ENCODE peak calls at places on chromosomes 2 and 18, in ten cellular contexts. H is RWPE1, Q is GM13976, M is body of pancreas, T is mucosa of descending colon, U is H9, O is neural progenitor cell, P is epithelial cell of proximal tubule, Y is neural crest cell, K is stomach. J is an unnamed sample.

GRCh38 chr18:65056575-65056974 is 694.2 kb upstream of the CDH7 start:
- DNase-seq in H (no peak), K (no peak), Y (no peak), Q (no peak), P (no peak), U (no peak), T (no peak), O (no peak), M (no peak), J (no peak)

GRCh38 chr2:161199885-161200284 is 39.7 kb downstream of the TANK start:
- DNase-seq in Y (no peak), M (no peak), P (peak), H (no peak), O (no peak), Q (peak), K (no peak), T (no peak), U (no peak), J (no peak)

GRCh38 chr2:190320696-190321095 is 1.1 kb upstream of the HIBCH start:
- DNase-seq in P (no peak), U (no peak), H (no peak), O (no peak), K (no peak), M (no peak), T (no peak), Q (peak), Y (no peak), J (no peak)

GRCh38 chr18:48939368-48940097 is 11.2 kb downstream of the SMAD7 start:
- DNase-seq in P (no peak), U (peak), O (peak), Y (no peak), T (peak), H (no peak), K (no peak), M (peak), Q (no peak), J (no peak)

GRCh38 chr2:134244091-134244490 is 9.8 kb upstream of the MGAT5 start:
- DNase-seq in U (no peak), M (no peak), Q (no peak), K (no peak), T (no peak), P (no peak), H (no peak), Y (no peak), O (no peak), J (peak)

GRCh38 chr2:115208493-115209164 is 766.2 kb downstream of the DPP10 start:
- DNase-seq in U (no peak), H (no peak), T (no peak), Y (no peak), K (no peak), O (no peak), P (no peak), Q (no peak), M (peak), J (no peak)

GRCh38 chr2:195596840-195597239 is 60.2 kb upstream of the SLC39A10 start:
- DNase-seq in M (no peak), Y (no peak), Q (no peak), K (no peak), H (no peak), T (no peak), O (no peak), U (no peak), P (no peak), J (no peak)

GRCh38 chr18:63887424-63887823 is at the start of gene SERPINB2:
- DNase-seq in M (no peak), H (no peak), Y (no peak), K (no peak), P (no peak), O (no peak), U (no peak), Q (no peak), T (no peak), J (peak)

GRCh38 chr2:18750662-18751554 is 161.5 kb upstream of the NT5C1B start:
- DNase-seq in O (no peak), M (no peak), Y (no peak), U (no peak), T (no peak), K (no peak), P (no peak), H (no peak), Q (no peak), J (no peak)

GRCh38 chr2:54587439-54588016 is 131.4 kb downstream of the SPTBN1 start:
- DNase-seq in Q (no peak), M (no peak), H (no peak), K (no peak), U (no peak), O (no peak), P (no peak), Y (no peak), T (no peak), J (no peak)

GRCh38 chr2:135009339-135009738 is 37.9 kb downstream of the MAP3K19 start:
- DNase-seq in Y (no peak), H (no peak), P (no peak), M (no peak), U (no peak), T (no peak), Q (no peak), K (no peak), O (no peak), J (no peak)

GRCh38 chr2:238966274-238966937 is 118.5 kb downstream of the TWIST2 start:
- DNase-seq in O (no peak), T (no peak), H (no peak), Q (no peak), P (no peak), U (no peak), M (no peak), K (no peak), Y (no peak), J (no peak)

GRCh38 chr2:54041135-54041534 is 70.3 kb upstream of the PSME4 start:
- DNase-seq in U (no peak), Y (no peak), H (no peak), O (no peak), K (no peak), P (no peak), Q (no peak), T (no peak), M (no peak), J (peak)

GRCh38 chr2:129229196-129229595 is 750.3 kb upstream of the RAB6C start:
- DNase-seq in K (no peak), U (no peak), O (no peak), Y (no peak), H (no peak), P (no peak), Q (no peak), M (no peak), T (no peak), J (no peak)

GRCh38 chr18:1018211-1018651 is 113.6 kb downstream of the ADCYAP1 start:
- DNase-seq in Y (no peak), O (peak), K (no peak), H (no peak), T (no peak), P (no peak), U (no peak), Q (no peak), M (no peak), J (no peak)

GRCh38 chr2:207163053-207163814 is 2.5 kb downstream of the KLF7 start:
- DNase-seq in Q (no peak), Y (no peak), T (no peak), O (no peak), H (peak), K (peak), M (peak), P (peak), U (no peak), J (peak)

GRCh38 chr2:224187220-224187619 is 148.1 kb upstream of the SERPINE2 start:
- DNase-seq in Q (no peak), H (no peak), T (no peak), U (no peak), P (no peak), M (no peak), O (no peak), K (no peak), Y (no peak), J (no peak)

GRCh38 chr2:153299809-153300208 is 178.8 kb downstream of the RPRM start:
- DNase-seq in P (no peak), T (no peak), Y (no peak), M (no peak), O (no peak), H (no peak), U (no peak), Q (no peak), K (no peak), J (no peak)

GRCh38 chr2:109269956-109270757 is 141.2 kb downstream of the SH3RF3 start:
- DNase-seq in Y (no peak), U (no peak), K (no peak), H (no peak), O (no peak), P (no peak), Q (no peak), M (no peak), T (no peak), J (no peak)

GRCh38 chr2:158459161-158460003 is 2.6 kb downstream of the PKP4 start:
- DNase-seq in Q (no peak), Y (no peak), M (no peak), K (no peak), T (no peak), U (no peak), O (no peak), P (no peak), H (no peak), J (no peak)

GRCh38 chr18:11323359-11323819 is 174.0 kb upstream of the PIEZO2 start:
- DNase-seq in U (no peak), Q (no peak), P (peak), K (no peak), O (no peak), T (no peak), Y (no peak), M (peak), H (no peak), J (no peak)

GRCh38 chr18:28834889-28835288 is 658.0 kb upstream of the CDH2 start:
- DNase-seq in Q (no peak), T (no peak), O (no peak), K (no peak), U (no peak), Y (no peak), H (peak), P (no peak), M (no peak), J (peak)

GRCh38 chr2:84493494-84493893 is 22.8 kb upstream of the DNAH6 start:
- DNase-seq in M (no peak), T (no peak), K (no peak), H (peak), U (no peak), O (peak), Y (no peak), Q (no peak), P (no peak), J (peak)

GRCh38 chr2:240655931-240656886 is 26.5 kb downstream of the AQP12B start:
- DNase-seq in T (no peak), Q (peak), U (peak), O (no peak), K (no peak), P (no peak), M (no peak), H (no peak), Y (no peak), J (no peak)

GRCh38 chr2:96485751-96486643 is 19.2 kb downstream of the NEURL3 start:
- DNase-seq in O (no peak), M (peak), U (peak), H (peak), K (peak), T (peak), Y (no peak), Q (peak), P (peak), J (peak)

GRCh38 chr2:88845772-88846661 is 154.5 kb downstream of the RPIA start:
- DNase-seq in T (no peak), O (no peak), M (no peak), Y (no peak), H (no peak), U (no peak), P (no peak), K (no peak), Q (no peak), J (no peak)

GRCh38 chr2:176774768-176775453 is 437.7 kb upstream of the HNRNPA3 start:
- DNase-seq in Q (no peak), P (no peak), Y (no peak), H (no peak), M (no peak), K (no peak), O (no peak), T (no peak), U (no peak), J (peak)

GRCh38 chr2:6073260-6074141 is 381.3 kb downstream of the SOX11 start:
- DNase-seq in K (no peak), Y (peak), P (no peak), Q (no peak), O (peak), M (no peak), T (no peak), U (no peak), H (no peak), J (no peak)

GRCh38 chr2:18849841-18850578 is 260.6 kb upstream of the NT5C1B start:
- DNase-seq in O (no peak), P (no peak), T (no peak), K (no peak), Y (no peak), M (no peak), H (no peak), Q (no peak), U (no peak), J (no peak)

GRCh38 chr2:222294996-222295367 is 3.8 kb downstream of the PAX3 start:
- DNase-seq in P (no peak), U (no peak), K (no peak), H (no peak), M (no peak), Y (no peak), Q (no peak), T (no peak), O (peak), J (no peak)

GRCh38 chr2:122635649-122636496 is 880.4 kb downstream of the TSN start:
- DNase-seq in T (no peak), U (no peak), M (no peak), H (no peak), Q (no peak), O (no peak), P (no peak), K (no peak), Y (no peak), J (peak)

GRCh38 chr18:59454909-59455727 is 96.1 kb upstream of the LMAN1 start:
- DNase-seq in Q (no peak), Y (no peak), U (no peak), T (no peak), K (no peak), M (no peak), P (no peak), O (peak), H (no peak), J (no peak)

GRCh38 chr18:59902180-59902992 is 2.6 kb downstream of the PMAIP1 start:
- DNase-seq in H (no peak), M (no peak), P (no peak), Q (no peak), Y (no peak), U (no peak), T (no peak), O (no peak), K (no peak), J (peak)

GRCh38 chr2:26196683-26197418 is 24.0 kb downstream of the GAREM2 start:
- DNase-seq in T (no peak), U (no peak), M (no peak), O (no peak), P (no peak), Q (peak), Y (no peak), H (no peak), K (no peak), J (no peak)

GRCh38 chr2:129805889-129806288 is 173.6 kb upstream of the RAB6C start:
- DNase-seq in Y (no peak), P (no peak), M (no peak), O (no peak), H (no peak), K (no peak), Q (no peak), U (no peak), T (no peak), J (no peak)

GRCh38 chr2:32136097-32136496 is 29.6 kb upstream of the SLC30A6 start:
- DNase-seq in K (no peak), O (no peak), U (no peak), Y (no peak), T (no peak), M (no peak), Q (no peak), H (no peak), P (peak), J (no peak)

GRCh38 chr2:63849381-63850203 is 7.9 kb downstream of the UGP2 start:
- DNase-seq in P (no peak), Q (no peak), M (no peak), U (peak), K (no peak), Y (no peak), T (no peak), H (no peak), O (peak), J (no peak)

GRCh38 chr2:227642691-227643090 is 23.9 kb upstream of the SCYGR5 start:
- DNase-seq in Y (no peak), M (no peak), O (no peak), T (no peak), K (no peak), P (no peak), U (no peak), Q (no peak), H (no peak), J (no peak)

GRCh38 chr2:239394978-239395377 is 5.8 kb downstream of the HDAC4 start:
- DNase-seq in M (no peak), O (no peak), T (no peak), K (no peak), P (no peak), H (no peak), U (no peak), Y (no peak), Q (no peak), J (no peak)

GRCh38 chr2:68744517-68744916 is 9.9 kb downstream of the ARHGAP25 start:
- DNase-seq in K (no peak), Y (no peak), M (no peak), H (peak), O (no peak), Q (no peak), U (no peak), T (no peak), P (no peak), J (peak)
- TF ChIP-seq CTCF in K (no peak), Y (no peak), M (no peak), H (peak), O (peak), Q (no peak), U (no peak), T (no peak), P (no peak), J (peak)

GRCh38 chr2:24749069-24749691 is 44.0 kb downstream of the PTRHD1 start:
- DNase-seq in K (no peak), M (no peak), O (peak), P (no peak), Q (no peak), H (no peak), U (peak), T (no peak), Y (no peak), J (no peak)
- TF ChIP-seq CTCF in K (no peak), M (no peak), O (peak), P (no peak), Q (no peak), H (no peak), U (peak), T (no peak), Y (no peak), J (no peak)

GRCh38 chr2:185127412-185127811 is 529.1 kb downstream of the ZNF804A start:
- DNase-seq in Q (no peak), O (no peak), Y (no peak), K (no peak), M (no peak), U (no peak), H (peak), P (no peak), T (no peak), J (no peak)
- TF ChIP-seq CTCF in Q (no peak), O (no peak), Y (no peak), K (no peak), M (no peak), U (no peak), H (no peak), P (no peak), T (no peak), J (no peak)

DNA sequence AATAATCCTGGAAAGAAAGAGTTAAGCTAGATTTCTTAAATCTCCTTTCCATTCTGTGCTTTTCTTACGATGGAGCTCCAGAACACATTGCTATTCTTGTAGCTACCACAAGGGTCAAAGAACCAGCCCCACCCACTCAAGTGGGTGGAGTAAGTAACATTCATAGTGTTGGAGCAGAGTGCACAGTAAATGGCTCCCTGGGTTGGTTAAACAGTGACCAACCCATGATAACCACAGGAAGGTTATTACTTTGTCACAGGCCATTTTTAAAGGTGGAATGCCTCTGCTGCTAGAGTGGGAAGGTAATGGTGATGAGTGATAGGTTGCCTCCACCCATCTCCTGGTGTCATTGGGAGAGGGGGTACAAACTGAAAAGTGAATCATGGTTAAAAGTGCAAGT is 13.9 kb downstream of the ARPC2 start:
- DNase-seq in T (no peak), O (no peak), Y (no peak), K (peak), U (no peak), H (no peak), Q (peak), M (peak), P (peak), J (no peak)
- TF ChIP-seq CTCF in T (peak), O (peak), Y (peak), K (peak), U (peak), H (no peak), Q (no peak), M (peak), P (peak), J (peak)

GRCh38 chr18:13810950-13811485 is 12.9 kb upstream of the MC5R start:
- DNase-seq in T (no peak), O (no peak), Q (no peak), M (no peak), K (no peak), Y (no peak), P (no peak), H (no peak), U (no peak), J (peak)

GRCh38 chr18:13809521-13810252 is 14.3 kb upstream of the MC5R start:
- DNase-seq in M (no peak), T (peak), O (no peak), U (peak), K (no peak), Y (no peak), H (no peak), Q (no peak), P (no peak), J (no peak)

GRCh38 chr18:13809025-13809384 is 14.9 kb upstream of the MC5R start:
- DNase-seq in Q (no peak), T (peak), M (peak), K (peak), P (no peak), U (no peak), Y (no peak), O (no peak), H (no peak), J (no peak)

GRCh38 chr18:13813271-13813849 is 10.6 kb upstream of the MC5R start:
- DNase-seq in H (peak), T (peak), Q (peak), M (peak), O (peak), P (no peak), U (peak), K (peak), Y (peak), J (peak)

DNA sequence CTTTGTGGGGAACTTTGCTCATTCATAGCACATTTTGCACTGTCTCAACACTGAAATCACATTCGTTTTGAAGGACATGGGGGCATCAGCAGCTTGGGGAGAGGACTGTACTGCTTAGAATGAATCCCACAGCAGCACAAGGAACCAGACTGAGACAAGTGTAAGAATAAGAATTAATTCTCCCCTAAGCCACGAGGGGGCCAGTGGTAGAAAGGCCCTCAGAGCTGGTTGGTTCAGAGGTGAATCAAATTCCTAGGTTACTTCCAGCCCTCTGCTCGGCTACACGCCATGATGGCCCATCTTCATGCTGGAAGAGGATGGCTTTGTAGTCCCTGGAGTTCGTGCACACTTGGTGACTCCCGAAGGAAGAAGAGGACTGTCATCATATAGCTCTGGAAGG is 12.0 kb upstream of the MC5R start:
- DNase-seq in P (no peak), Y (no peak), O (no peak), H (no peak), U (peak), K (no peak), T (no peak), M (no peak), Q (no peak), J (no peak)
- TF ChIP-seq CTCF in P (peak), Y (peak), O (no peak), H (no peak), U (peak), K (no peak), T (no peak), M (no peak), Q (no peak), J (peak)

DNA sequence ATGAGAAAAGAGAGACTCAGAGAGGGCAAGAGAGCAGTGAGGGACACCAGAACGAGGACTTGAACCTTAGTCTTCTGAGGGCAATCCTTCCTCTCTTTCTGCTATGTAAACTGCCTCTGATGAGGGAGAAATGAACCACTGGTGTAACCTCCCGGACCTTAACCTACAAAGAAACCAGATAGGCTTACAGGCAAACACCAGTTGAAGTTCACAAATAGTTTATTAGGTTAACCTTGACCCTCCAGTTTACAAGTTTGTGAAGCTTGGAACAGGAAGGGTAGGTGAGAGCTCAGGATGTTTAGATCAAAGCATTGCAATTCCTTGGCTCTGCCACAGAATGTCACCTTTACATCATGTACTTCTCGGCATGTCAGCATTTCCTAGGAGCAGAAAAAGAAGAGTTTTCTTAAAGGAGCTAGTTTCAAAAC is 486.4 kb upstream of the SPRED2 start:
- DNase-seq in O (no peak), M (no peak), T (no peak), K (no peak), P (no peak), U (no peak), Q (no peak), H (no peak), Y (no peak), J (no peak)
- TF ChIP-seq CTCF in O (peak), M (peak), T (no peak), K (no peak), P (no peak), U (peak), Q (no peak), H (no peak), Y (no peak), J (peak)

GRCh38 chr2:225670111-225670974 is 270.8 kb downstream of the NYAP2 start:
- DNase-seq in O (peak), Y (no peak), T (no peak), M (no peak), P (no peak), H (peak), U (no peak), K (no peak), Q (no peak), J (peak)
- TF ChIP-seq CTCF in O (peak), Y (peak), T (no peak), M (peak), P (peak), H (peak), U (peak), K (peak), Q (no peak), J (peak)